ENCODE peak calls at places on chromosomes 1 and 21, in six cellular contexts. One of them, this sample, is unnamed.

GRCh38 chr1:56526571-56527174 is 52.7 kb downstream of the PLPP3 start:
- DNase-seq in HL-60: no peak
- DNase-seq in foreskin fibroblast: no peak
- DNase-seq in vagina: no peak
- DNase-seq in A549: no peak
- DNase-seq in mesothelial cell of epicardium: no peak
- DNase-seq in this sample: peak

GRCh38 chr1:117049857-117050256 is 10.3 kb upstream of the TTF2 start:
- DNase-seq in HL-60: no peak
- DNase-seq in foreskin fibroblast: no peak
- DNase-seq in vagina: no peak
- DNase-seq in A549: no peak
- DNase-seq in mesothelial cell of epicardium: no peak
- DNase-seq in this sample: no peak

GRCh38 chr1:5988596-5989285 is 3.5 kb downstream of the NPHP4 start:
- DNase-seq in HL-60: no peak
- DNase-seq in foreskin fibroblast: no peak
- DNase-seq in vagina: no peak
- DNase-seq in A549: no peak
- DNase-seq in mesothelial cell of epicardium: no peak
- DNase-seq in this sample: no peak

GRCh38 chr1:212791676-212792395 is at the start of the genes NSL1 and TATDN3:
- DNase-seq in HL-60: peak
- DNase-seq in foreskin fibroblast: peak
- DNase-seq in vagina: peak
- DNase-seq in A549: peak
- DNase-seq in mesothelial cell of epicardium: peak
- DNase-seq in this sample: peak

GRCh38 chr1:5632226-5632625 is 360.0 kb downstream of the NPHP4 start:
- DNase-seq in HL-60: no peak
- DNase-seq in foreskin fibroblast: no peak
- DNase-seq in vagina: peak
- DNase-seq in A549: no peak
- DNase-seq in mesothelial cell of epicardium: peak
- DNase-seq in this sample: no peak

GRCh38 chr1:46131727-46132528 is 501 bp downstream of the PIK3R3 start:
- DNase-seq in HL-60: no peak
- DNase-seq in foreskin fibroblast: no peak
- DNase-seq in vagina: no peak
- DNase-seq in A549: peak
- DNase-seq in mesothelial cell of epicardium: peak
- DNase-seq in this sample: no peak

GRCh38 chr1:26160527-26161407 is 1.9 kb downstream of the FAM110D start:
- DNase-seq in HL-60: no peak
- DNase-seq in foreskin fibroblast: no peak
- DNase-seq in vagina: no peak
- DNase-seq in A549: no peak
- DNase-seq in mesothelial cell of epicardium: no peak
- DNase-seq in this sample: peak

GRCh38 chr1:219442575-219442974 is 170.3 kb downstream of the ZC3H11B start:
- DNase-seq in HL-60: no peak
- DNase-seq in foreskin fibroblast: no peak
- DNase-seq in vagina: no peak
- DNase-seq in A549: no peak
- DNase-seq in mesothelial cell of epicardium: no peak
- DNase-seq in this sample: no peak

GRCh38 chr1:156122519-156123355 is 8.2 kb downstream of the LMNA start:
- DNase-seq in HL-60: no peak
- DNase-seq in foreskin fibroblast: peak
- DNase-seq in vagina: no peak
- DNase-seq in A549: peak
- DNase-seq in mesothelial cell of epicardium: no peak
- DNase-seq in this sample: no peak

GRCh38 chr1:166814611-166815010 is 24.7 kb upstream of the POGK start:
- DNase-seq in HL-60: no peak
- DNase-seq in foreskin fibroblast: no peak
- DNase-seq in vagina: no peak
- DNase-seq in A549: no peak
- DNase-seq in mesothelial cell of epicardium: no peak
- DNase-seq in this sample: no peak

GRCh38 chr21:42561742-42562141 is 48.1 kb downstream of the SLC37A1 start:
- DNase-seq in HL-60: no peak
- DNase-seq in foreskin fibroblast: no peak
- DNase-seq in vagina: no peak
- DNase-seq in A549: no peak
- DNase-seq in mesothelial cell of epicardium: no peak
- DNase-seq in this sample: no peak

GRCh38 chr1:68185743-68186142 is 46.6 kb downstream of the WLS start:
- DNase-seq in HL-60: no peak
- DNase-seq in foreskin fibroblast: no peak
- DNase-seq in vagina: no peak
- DNase-seq in A549: no peak
- DNase-seq in mesothelial cell of epicardium: no peak
- DNase-seq in this sample: no peak

GRCh38 chr1:81920245-81920740 is 119.6 kb downstream of the ADGRL2 start:
- DNase-seq in HL-60: no peak
- DNase-seq in foreskin fibroblast: peak
- DNase-seq in vagina: no peak
- DNase-seq in A549: no peak
- DNase-seq in mesothelial cell of epicardium: peak
- DNase-seq in this sample: no peak

GRCh38 chr21:34190576-34191301 is 117.4 kb downstream of the MRPS6 start:
- DNase-seq in HL-60: no peak
- DNase-seq in foreskin fibroblast: no peak
- DNase-seq in vagina: no peak
- DNase-seq in A549: no peak
- DNase-seq in mesothelial cell of epicardium: no peak
- DNase-seq in this sample: no peak

GRCh38 chr1:232704694-232705680 is 75.1 kb upstream of the SIPA1L2 start:
- DNase-seq in HL-60: peak
- DNase-seq in foreskin fibroblast: peak
- DNase-seq in vagina: peak
- DNase-seq in A549: peak
- DNase-seq in mesothelial cell of epicardium: no peak
- DNase-seq in this sample: peak

GRCh38 chr21:15692711-15693110 is 37.1 kb upstream of the USP25 start:
- DNase-seq in HL-60: no peak
- DNase-seq in foreskin fibroblast: no peak
- DNase-seq in vagina: no peak
- DNase-seq in A549: no peak
- DNase-seq in mesothelial cell of epicardium: no peak
- DNase-seq in this sample: no peak

DNA sequence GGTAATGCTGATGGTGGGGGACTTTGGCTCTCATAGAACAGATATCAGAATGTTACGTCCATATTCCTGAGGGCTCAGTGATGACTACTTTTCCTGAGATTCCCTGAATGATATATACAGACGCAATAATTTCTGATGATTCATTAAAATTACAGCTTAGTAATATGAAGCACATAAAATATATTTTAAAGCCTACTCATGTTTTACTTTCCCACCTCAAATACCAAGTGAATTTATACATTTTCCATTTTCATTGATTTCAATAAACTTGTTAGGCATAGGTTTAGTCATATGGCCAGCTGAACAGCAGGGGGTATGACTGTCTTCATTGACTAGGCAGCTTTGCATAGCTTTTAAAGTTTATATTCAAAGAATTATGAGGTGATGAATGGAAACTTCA is 26.2 kb upstream of the PDC start:
- DNase-seq in HL-60: no peak
- DNase-seq in foreskin fibroblast: no peak
- DNase-seq in vagina: no peak
- DNase-seq in A549: no peak
- DNase-seq in mesothelial cell of epicardium: no peak
- DNase-seq in this sample: no peak
- TF ChIP-seq CTCF in HL-60: no peak
- TF ChIP-seq CTCF in foreskin fibroblast: peak
- TF ChIP-seq CTCF in vagina: no peak
- TF ChIP-seq CTCF in A549: no peak
- TF ChIP-seq CTCF in mesothelial cell of epicardium: no peak
- TF ChIP-seq CTCF in this sample: no peak

DNA sequence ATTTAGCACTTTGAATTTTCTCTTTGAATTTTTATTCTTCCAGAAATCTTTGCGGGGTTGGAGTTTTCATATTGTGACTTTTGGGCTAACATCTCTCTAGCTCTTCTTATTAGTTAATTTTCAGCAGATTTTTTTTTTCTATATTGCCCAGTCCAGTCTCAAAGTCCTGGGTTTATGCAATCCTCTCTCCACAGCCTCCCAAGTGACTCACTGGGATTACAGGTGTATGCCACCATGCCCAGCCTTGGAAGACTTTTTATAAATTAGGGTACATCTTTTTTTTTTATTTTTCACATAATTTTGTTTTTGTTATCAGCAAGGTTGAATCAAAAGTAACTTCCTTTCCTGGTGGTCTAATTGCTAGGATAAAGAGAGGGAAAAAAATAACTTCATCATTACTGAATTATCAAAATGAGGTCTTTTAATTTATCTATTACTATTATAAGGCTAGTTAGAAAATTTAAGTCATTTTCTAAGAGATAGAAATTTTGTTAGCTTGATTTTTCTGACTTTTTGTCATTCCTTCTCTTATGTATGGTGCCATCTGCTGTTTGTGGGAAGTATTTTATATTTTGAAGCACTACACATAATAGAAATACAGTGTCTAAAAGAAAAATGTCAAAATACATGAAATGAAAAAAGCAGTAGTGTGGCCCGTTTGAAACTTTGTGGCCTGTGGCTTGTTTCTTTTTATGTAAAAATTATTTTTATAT is 273.4 kb upstream of the CACYBP start:
- DNase-seq in HL-60: no peak
- DNase-seq in foreskin fibroblast: no peak
- DNase-seq in vagina: no peak
- DNase-seq in A549: peak
- DNase-seq in mesothelial cell of epicardium: no peak
- DNase-seq in this sample: no peak
- TF ChIP-seq CTCF in HL-60: peak
- TF ChIP-seq CTCF in foreskin fibroblast: peak
- TF ChIP-seq CTCF in vagina: no peak
- TF ChIP-seq CTCF in A549: peak
- TF ChIP-seq CTCF in mesothelial cell of epicardium: peak
- TF ChIP-seq CTCF in this sample: peak

GRCh38 chr1:228166170-228166936 is 749 bp downstream of the IBA57 start:
- DNase-seq in HL-60: no peak
- DNase-seq in foreskin fibroblast: peak
- DNase-seq in vagina: no peak
- DNase-seq in A549: peak
- DNase-seq in mesothelial cell of epicardium: peak
- DNase-seq in this sample: peak
- TF ChIP-seq CTCF in HL-60: peak
- TF ChIP-seq CTCF in foreskin fibroblast: peak
- TF ChIP-seq CTCF in vagina: no peak
- TF ChIP-seq CTCF in A549: peak
- TF ChIP-seq CTCF in mesothelial cell of epicardium: no peak
- TF ChIP-seq CTCF in this sample: peak

GRCh38 chr1:8992936-8993687 is 33.1 kb downstream of the SLC2A7 start:
- DNase-seq in HL-60: no peak
- DNase-seq in foreskin fibroblast: no peak
- DNase-seq in vagina: no peak
- DNase-seq in A549: no peak
- DNase-seq in mesothelial cell of epicardium: no peak
- DNase-seq in this sample: no peak
- TF ChIP-seq CTCF in HL-60: no peak
- TF ChIP-seq CTCF in foreskin fibroblast: peak
- TF ChIP-seq CTCF in vagina: no peak
- TF ChIP-seq CTCF in A549: no peak
- TF ChIP-seq CTCF in mesothelial cell of epicardium: peak
- TF ChIP-seq CTCF in this sample: peak

DNA sequence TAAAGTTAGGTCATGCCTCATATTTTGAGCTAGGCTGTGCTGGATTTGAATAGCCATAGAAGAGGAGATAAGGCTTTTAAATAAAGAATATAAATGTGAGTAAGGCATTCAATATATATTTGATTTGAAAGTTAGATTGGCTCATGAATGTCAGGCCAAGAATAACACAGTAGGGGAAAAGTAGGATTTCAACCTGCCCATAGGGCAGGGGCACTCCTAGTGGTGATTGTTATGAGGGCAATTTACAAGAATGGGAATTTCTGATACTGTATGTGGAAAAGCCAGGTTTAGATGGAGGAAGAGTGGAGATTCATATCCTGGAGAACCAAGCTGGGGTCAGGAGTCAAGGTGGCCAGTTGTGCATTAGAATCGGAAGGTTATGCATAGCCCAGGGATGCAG is 74.9 kb downstream of the DNAH14 start:
- DNase-seq in HL-60: no peak
- DNase-seq in foreskin fibroblast: no peak
- DNase-seq in vagina: no peak
- DNase-seq in A549: peak
- DNase-seq in mesothelial cell of epicardium: no peak
- DNase-seq in this sample: no peak
- TF ChIP-seq CTCF in HL-60: no peak
- TF ChIP-seq CTCF in foreskin fibroblast: peak
- TF ChIP-seq CTCF in vagina: no peak
- TF ChIP-seq CTCF in A549: peak
- TF ChIP-seq CTCF in mesothelial cell of epicardium: no peak
- TF ChIP-seq CTCF in this sample: no peak

GRCh38 chr1:48572134-48572533 is 100.1 kb upstream of the SPATA6 start:
- DNase-seq in HL-60: no peak
- DNase-seq in foreskin fibroblast: no peak
- DNase-seq in vagina: no peak
- DNase-seq in A549: no peak
- DNase-seq in mesothelial cell of epicardium: no peak
- DNase-seq in this sample: no peak

GRCh38 chr1:48568501-48568900 is 96.5 kb upstream of the SPATA6 start:
- DNase-seq in HL-60: no peak
- DNase-seq in foreskin fibroblast: no peak
- DNase-seq in vagina: no peak
- DNase-seq in A549: no peak
- DNase-seq in mesothelial cell of epicardium: no peak
- DNase-seq in this sample: no peak

GRCh38 chr1:48571303-48571987 is 99.4 kb upstream of the SPATA6 start:
- DNase-seq in HL-60: no peak
- DNase-seq in foreskin fibroblast: no peak
- DNase-seq in vagina: no peak
- DNase-seq in A549: no peak
- DNase-seq in mesothelial cell of epicardium: no peak
- DNase-seq in this sample: no peak

GRCh38 chr1:48576565-48576964 is 104.6 kb upstream of the SPATA6 start:
- DNase-seq in HL-60: no peak
- DNase-seq in foreskin fibroblast: no peak
- DNase-seq in vagina: no peak
- DNase-seq in A549: no peak
- DNase-seq in mesothelial cell of epicardium: no peak
- DNase-seq in this sample: no peak

GRCh38 chr1:48572632-48573258 is 100.7 kb upstream of the SPATA6 start:
- DNase-seq in HL-60: peak
- DNase-seq in foreskin fibroblast: peak
- DNase-seq in vagina: no peak
- DNase-seq in A549: peak
- DNase-seq in mesothelial cell of epicardium: peak
- DNase-seq in this sample: no peak
- TF ChIP-seq CTCF in HL-60: peak
- TF ChIP-seq CTCF in foreskin fibroblast: peak
- TF ChIP-seq CTCF in vagina: peak
- TF ChIP-seq CTCF in A549: peak
- TF ChIP-seq CTCF in mesothelial cell of epicardium: peak
- TF ChIP-seq CTCF in this sample: no peak

GRCh38 chr1:8026153-8026975 is at the start of gene ERRFI1:
- DNase-seq in HL-60: peak
- DNase-seq in foreskin fibroblast: peak
- DNase-seq in vagina: no peak
- DNase-seq in A549: peak
- DNase-seq in mesothelial cell of epicardium: peak
- DNase-seq in this sample: peak
- TF ChIP-seq CTCF in HL-60: no peak
- TF ChIP-seq CTCF in foreskin fibroblast: no peak
- TF ChIP-seq CTCF in vagina: no peak
- TF ChIP-seq CTCF in A549: no peak
- TF ChIP-seq CTCF in mesothelial cell of epicardium: no peak
- TF ChIP-seq CTCF in this sample: no peak